ENCODE peak calls at places on chromosomes 2 and 18, in five cellular contexts. One of them, this sample, is unnamed.

GRCh38 chr18:79395308-79395640 is 456 bp upstream of the NFATC1 start:
- DNase-seq in transverse colon: no peak
- DNase-seq in breast epithelium: no peak
- DNase-seq in GM12878: no peak
- DNase-seq in endothelial cell of umbilical vein: no peak
- DNase-seq in this sample: no peak

GRCh38 chr2:60882971-60883753 is 1.8 kb downstream of the REL start:
- DNase-seq in transverse colon: peak; percentile 24
- DNase-seq in endothelial cell of umbilical vein: peak; percentile 75
- DNase-seq in GM12878: peak; percentile 61
- DNase-seq in breast epithelium: no peak
- DNase-seq in this sample: no peak

GRCh38 chr2:143617803-143618415 is 488.7 kb downstream of the ARHGAP15 start:
- DNase-seq in breast epithelium: no peak
- DNase-seq in endothelial cell of umbilical vein: no peak
- DNase-seq in GM12878: no peak
- DNase-seq in transverse colon: no peak
- DNase-seq in this sample: no peak

GRCh38 chr18:61770279-61770678 is 122.5 kb downstream of the RNF152 start:
- DNase-seq in transverse colon: no peak
- DNase-seq in GM12878: no peak
- DNase-seq in breast epithelium: no peak
- DNase-seq in endothelial cell of umbilical vein: no peak
- DNase-seq in this sample: no peak

GRCh38 chr18:41666251-41666650 is 288.8 kb upstream of the PIK3C3 start:
- DNase-seq in breast epithelium: no peak
- DNase-seq in transverse colon: no peak
- DNase-seq in endothelial cell of umbilical vein: peak; percentile 97
- DNase-seq in GM12878: no peak
- DNase-seq in this sample: no peak

GRCh38 chr18:36028859-36029258 is 38.5 kb downstream of the RPRD1A start:
- DNase-seq in transverse colon: no peak
- DNase-seq in endothelial cell of umbilical vein: no peak
- DNase-seq in GM12878: no peak
- DNase-seq in breast epithelium: no peak
- DNase-seq in this sample: no peak

GRCh38 chr2:950627-950992 is at the start of gene SNTG2:
- DNase-seq in breast epithelium: no peak
- DNase-seq in endothelial cell of umbilical vein: no peak
- DNase-seq in GM12878: no peak
- DNase-seq in transverse colon: peak; percentile 48
- DNase-seq in this sample: peak; percentile 68

GRCh38 chr2:23912054-23912453 is 14.9 kb downstream of the ATAD2B start:
- DNase-seq in GM12878: no peak
- DNase-seq in breast epithelium: no peak
- DNase-seq in transverse colon: no peak
- DNase-seq in endothelial cell of umbilical vein: no peak
- DNase-seq in this sample: no peak

GRCh38 chr2:74893332-74893731 is 59.4 kb downstream of the HK2 start:
- DNase-seq in transverse colon: no peak
- DNase-seq in endothelial cell of umbilical vein: peak; percentile 82
- DNase-seq in breast epithelium: no peak
- DNase-seq in GM12878: no peak
- DNase-seq in this sample: no peak

GRCh38 chr18:32093106-32093511 is 1.4 kb downstream of the RNF138 start:
- DNase-seq in GM12878: no peak
- DNase-seq in transverse colon: peak; percentile 61
- DNase-seq in breast epithelium: no peak
- DNase-seq in endothelial cell of umbilical vein: peak; percentile 59
- DNase-seq in this sample: peak; percentile 31

GRCh38 chr2:164785447-164785846 is 56.2 kb downstream of the COBLL1 start:
- DNase-seq in endothelial cell of umbilical vein: peak; percentile 89
- DNase-seq in GM12878: no peak
- DNase-seq in transverse colon: no peak
- DNase-seq in breast epithelium: no peak
- DNase-seq in this sample: no peak

GRCh38 chr2:149463328-149464002 is 124.1 kb downstream of the MMADHC start:
- DNase-seq in breast epithelium: no peak
- DNase-seq in transverse colon: no peak
- DNase-seq in GM12878: peak; percentile 13
- DNase-seq in endothelial cell of umbilical vein: no peak
- DNase-seq in this sample: no peak

GRCh38 chr2:37928377-37928776 is 3.3 kb downstream of the RMDN2 start:
- DNase-seq in endothelial cell of umbilical vein: no peak
- DNase-seq in breast epithelium: no peak
- DNase-seq in transverse colon: no peak
- DNase-seq in GM12878: no peak
- DNase-seq in this sample: no peak

GRCh38 chr18:79071037-79071960 is 2.1 kb downstream of the ATP9B start:
- DNase-seq in breast epithelium: no peak
- DNase-seq in GM12878: no peak
- DNase-seq in endothelial cell of umbilical vein: no peak
- DNase-seq in transverse colon: no peak
- DNase-seq in this sample: no peak

GRCh38 chr2:70113396-70114100 is 26.3 kb downstream of the PCBP1 start:
- DNase-seq in transverse colon: no peak
- DNase-seq in GM12878: no peak
- DNase-seq in endothelial cell of umbilical vein: no peak
- DNase-seq in breast epithelium: no peak
- DNase-seq in this sample: no peak

GRCh38 chr2:169086893-169087467 is 17.6 kb downstream of the DHRS9 start:
- DNase-seq in transverse colon: no peak
- DNase-seq in breast epithelium: no peak
- DNase-seq in endothelial cell of umbilical vein: no peak
- DNase-seq in GM12878: no peak
- DNase-seq in this sample: no peak

GRCh38 chr18:9417081-9417841 is 58.1 kb upstream of the RALBP1 start:
- DNase-seq in transverse colon: no peak
- DNase-seq in breast epithelium: no peak
- DNase-seq in endothelial cell of umbilical vein: peak; percentile 69
- DNase-seq in GM12878: no peak
- DNase-seq in this sample: no peak

GRCh38 chr18:44589709-44590108 is 91.0 kb upstream of the SETBP1 start:
- DNase-seq in breast epithelium: no peak
- DNase-seq in GM12878: no peak
- DNase-seq in transverse colon: no peak
- DNase-seq in endothelial cell of umbilical vein: peak; percentile 91
- DNase-seq in this sample: no peak

GRCh38 chr2:209579236-209579749 is 155.4 kb downstream of the MAP2 start:
- DNase-seq in breast epithelium: no peak
- DNase-seq in transverse colon: no peak
- DNase-seq in endothelial cell of umbilical vein: peak; percentile 27
- DNase-seq in GM12878: no peak
- DNase-seq in this sample: no peak

GRCh38 chr2:56234241-56234640 is 50.5 kb downstream of the CCDC85A start:
- DNase-seq in GM12878: no peak
- DNase-seq in transverse colon: no peak
- DNase-seq in endothelial cell of umbilical vein: no peak
- DNase-seq in breast epithelium: no peak
- DNase-seq in this sample: no peak

GRCh38 chr2:56232912-56233311 is 49.1 kb downstream of the CCDC85A start:
- DNase-seq in endothelial cell of umbilical vein: no peak
- DNase-seq in transverse colon: no peak
- DNase-seq in breast epithelium: no peak
- DNase-seq in GM12878: no peak
- DNase-seq in this sample: no peak

GRCh38 chr2:56230171-56230570 is 46.4 kb downstream of the CCDC85A start:
- DNase-seq in breast epithelium: no peak
- DNase-seq in endothelial cell of umbilical vein: peak; percentile 77
- DNase-seq in transverse colon: no peak
- DNase-seq in GM12878: no peak
- DNase-seq in this sample: no peak

GRCh38 chr2:56229397-56230060 is 45.7 kb downstream of the CCDC85A start:
- DNase-seq in endothelial cell of umbilical vein: peak; percentile 60
- DNase-seq in GM12878: no peak
- DNase-seq in breast epithelium: no peak
- DNase-seq in transverse colon: no peak
- DNase-seq in this sample: no peak

GRCh38 chr2:56231361-56231760 is 47.6 kb downstream of the CCDC85A start:
- DNase-seq in transverse colon: no peak
- DNase-seq in endothelial cell of umbilical vein: no peak
- DNase-seq in breast epithelium: no peak
- DNase-seq in GM12878: no peak
- DNase-seq in this sample: no peak
- TF ChIP-seq POLR2A in transverse colon: no peak
- TF ChIP-seq POLR2A in endothelial cell of umbilical vein: no peak
- TF ChIP-seq POLR2A in breast epithelium: no peak
- TF ChIP-seq POLR2A in GM12878: no peak
- TF ChIP-seq POLR2A in this sample: no peak

DNA sequence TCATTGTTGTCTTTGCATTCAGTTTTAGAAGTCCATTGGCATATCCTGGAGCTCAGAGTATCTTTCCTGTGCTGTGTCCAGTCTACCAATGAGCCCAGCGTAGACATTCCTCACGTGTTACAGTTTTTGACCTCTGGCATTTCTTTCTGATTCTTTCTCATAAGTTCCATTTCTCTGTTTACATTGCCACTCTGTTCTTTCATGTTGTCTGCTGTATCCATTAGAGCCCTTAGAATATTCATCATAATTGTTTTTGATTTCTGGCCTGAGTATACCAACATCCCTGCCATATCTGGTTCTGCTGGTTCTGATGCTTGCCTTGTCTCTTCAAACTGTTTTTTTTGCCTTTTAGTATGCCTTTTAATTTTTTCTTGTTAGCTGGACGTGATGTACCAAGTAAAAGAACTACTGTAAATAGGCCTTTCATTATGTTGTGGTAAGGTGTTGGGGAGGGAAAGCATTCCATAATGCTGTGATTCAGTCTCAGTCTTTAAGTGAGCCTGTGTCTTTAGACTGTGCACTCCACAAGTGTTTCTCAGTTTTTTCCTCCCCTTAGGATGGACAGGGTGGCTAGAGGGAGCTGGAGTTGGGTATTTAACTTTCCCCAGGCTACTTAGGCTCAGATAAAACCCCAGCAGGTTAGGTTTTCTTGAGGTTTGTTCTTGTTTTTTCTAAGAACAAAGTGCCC is 35.6 kb downstream of the CEP192 start:
- DNase-seq in breast epithelium: no peak
- DNase-seq in GM12878: no peak
- DNase-seq in transverse colon: no peak
- DNase-seq in endothelial cell of umbilical vein: peak; percentile 71
- DNase-seq in this sample: no peak
- TF ChIP-seq POLR2AphosphoS5 in breast epithelium: no peak
- TF ChIP-seq POLR2AphosphoS5 in GM12878: no peak
- TF ChIP-seq POLR2AphosphoS5 in transverse colon: no peak
- TF ChIP-seq POLR2AphosphoS5 in endothelial cell of umbilical vein: no peak
- TF ChIP-seq POLR2AphosphoS5 in this sample: no peak

GRCh38 chr2:10045561-10046355 is 2.4 kb downstream of the KLF11 start:
- DNase-seq in breast epithelium: no peak
- DNase-seq in endothelial cell of umbilical vein: no peak
- DNase-seq in GM12878: no peak
- DNase-seq in transverse colon: no peak
- DNase-seq in this sample: no peak

GRCh38 chr2:10043906-10044601 is 704 bp downstream of the KLF11 start:
- DNase-seq in endothelial cell of umbilical vein: peak; percentile 92
- DNase-seq in breast epithelium: peak; percentile 98
- DNase-seq in GM12878: no peak
- DNase-seq in transverse colon: peak; percentile 99
- DNase-seq in this sample: peak; percentile 74

GRCh38 chr2:10042301-10043161 is 819 bp upstream of the KLF11 start:
- DNase-seq in transverse colon: peak; percentile 75
- DNase-seq in breast epithelium: no peak
- DNase-seq in GM12878: no peak
- DNase-seq in endothelial cell of umbilical vein: peak; percentile 82
- DNase-seq in this sample: no peak

GRCh38 chr2:10041711-10042110 is 1.6 kb upstream of the KLF11 start:
- DNase-seq in transverse colon: no peak
- DNase-seq in breast epithelium: no peak
- DNase-seq in endothelial cell of umbilical vein: no peak
- DNase-seq in GM12878: no peak
- DNase-seq in this sample: no peak

GRCh38 chr2:10043256-10043905 is at the start of gene KLF11:
- DNase-seq in transverse colon: peak; percentile 94
- DNase-seq in breast epithelium: peak; percentile 88
- DNase-seq in endothelial cell of umbilical vein: peak; percentile 81
- DNase-seq in GM12878: no peak
- DNase-seq in this sample: peak; percentile 84
- TF ChIP-seq POLR2A in transverse colon: no peak
- TF ChIP-seq POLR2A in breast epithelium: no peak
- TF ChIP-seq POLR2A in endothelial cell of umbilical vein: no peak
- TF ChIP-seq POLR2A in GM12878: no peak
- TF ChIP-seq POLR2A in this sample: no peak

GRCh38 chr2:71742953-71743601 is 289.7 kb downstream of the DYSF start:
- DNase-seq in transverse colon: peak; percentile 59
- DNase-seq in endothelial cell of umbilical vein: peak; percentile 96
- DNase-seq in GM12878: no peak
- DNase-seq in breast epithelium: no peak
- DNase-seq in this sample: no peak
- TF ChIP-seq POLR2AphosphoS5 in transverse colon: peak; percentile 67
- TF ChIP-seq POLR2AphosphoS5 in endothelial cell of umbilical vein: peak; percentile 67
- TF ChIP-seq POLR2AphosphoS5 in GM12878: no peak
- TF ChIP-seq POLR2AphosphoS5 in breast epithelium: peak; percentile 52
- TF ChIP-seq POLR2AphosphoS5 in this sample: no peak

DNA sequence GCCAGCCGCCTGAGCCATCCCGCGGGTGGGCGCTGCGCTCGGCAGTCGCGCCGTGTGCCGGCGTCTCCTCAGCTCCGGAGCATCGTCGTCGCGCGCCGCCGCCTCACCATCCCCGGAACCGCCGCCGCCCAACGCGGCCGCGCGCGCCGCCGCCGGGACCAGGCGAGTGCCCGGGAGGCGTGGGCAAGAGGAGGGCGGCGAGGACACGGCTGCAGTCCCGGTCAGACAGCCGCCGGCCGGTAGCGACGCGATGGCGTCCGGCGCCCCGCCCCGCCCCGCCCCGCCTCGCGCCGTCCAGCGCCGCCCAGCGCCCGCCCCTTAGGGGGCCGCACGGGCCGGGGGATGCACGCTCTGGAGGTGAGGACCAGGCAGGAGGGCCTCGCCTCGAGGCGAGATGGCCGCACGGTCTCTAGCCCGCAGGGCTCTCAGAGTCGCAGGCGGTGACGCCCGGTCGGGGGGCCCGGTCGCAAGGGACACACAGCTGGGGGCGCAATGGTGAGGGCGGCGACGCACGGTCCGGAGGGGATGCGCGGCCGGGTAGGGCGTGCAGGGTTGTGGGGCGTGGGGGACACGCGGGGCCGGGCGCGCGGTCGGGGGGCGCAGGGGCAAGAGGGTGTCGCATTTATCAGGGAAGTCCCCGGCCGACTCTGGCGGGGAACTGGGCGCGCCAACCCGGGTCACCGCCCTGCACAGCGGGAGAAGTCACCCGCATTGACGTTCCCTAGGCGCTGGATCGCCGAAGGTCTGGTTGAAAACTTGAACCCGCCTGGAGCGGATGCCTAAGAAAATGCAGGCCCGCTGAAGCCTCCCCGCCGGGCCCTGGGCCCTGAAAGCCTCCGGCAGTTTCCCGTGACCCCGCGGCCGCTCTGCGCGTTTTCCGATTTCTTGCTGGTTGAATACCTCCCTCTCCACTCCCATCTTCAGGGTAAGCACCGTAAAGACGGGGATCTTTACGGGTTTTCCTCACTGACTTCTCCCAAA is at the start of gene SPIRE1:
- DNase-seq in breast epithelium: peak; percentile 53
- DNase-seq in transverse colon: peak; percentile 70
- DNase-seq in GM12878: no peak
- DNase-seq in endothelial cell of umbilical vein: peak; percentile 72
- DNase-seq in this sample: peak; percentile 37
- TF ChIP-seq POLR2A in breast epithelium: no peak
- TF ChIP-seq POLR2A in transverse colon: peak; percentile 25
- TF ChIP-seq POLR2A in GM12878: peak; percentile 43
- TF ChIP-seq POLR2A in endothelial cell of umbilical vein: peak; percentile 83
- TF ChIP-seq POLR2A in this sample: no peak